ENCODE peak calls at places on chromosome 17, in nine cellular contexts. U is endodermal cell, O is right atrium auricular region, Z is upper lobe of right lung, C is stomach, R is adipocyte, D is IMR-90, F is heart right ventricle, Y is SK-N-SH. I is an unnamed sample.

GRCh38 chr17:11705111-11705510 is 106.8 kb downstream of the DNAH9 start:
- DNase-seq in D (no peak), Z (no peak), C (no peak), O (no peak), F (no peak), R (peak; percentile 11), Y (no peak), U (no peak), I (no peak)

GRCh38 chr17:79814966-79815835 is 18.3 kb upstream of the CBX8 start:
- DNase-seq in U (peak; percentile 81), Y (no peak), O (no peak), F (no peak), R (peak; percentile 63), Z (peak; percentile 89), D (no peak), C (peak; percentile 88), I (no peak)

GRCh38 chr17:19327039-19327776 is 35.3 kb downstream of the B9D1 start:
- DNase-seq in O (no peak), Y (no peak), Z (peak; percentile 64), R (peak; percentile 81), D (peak; percentile 80), U (no peak), C (no peak), F (no peak), I (no peak)

GRCh38 chr17:46140645-46141197 is 52.5 kb downstream of the KANSL1 start:
- DNase-seq in R (no peak), Z (no peak), Y (no peak), C (no peak), O (no peak), U (no peak), D (no peak), F (no peak), I (no peak)

GRCh38 chr17:38893612-38894011 is 23.8 kb downstream of the LASP1 start:
- DNase-seq in Y (no peak), O (no peak), R (no peak), U (no peak), C (no peak), F (no peak), Z (peak; percentile 77), D (no peak), I (no peak)

GRCh38 chr17:50103252-50103651 is 8.1 kb downstream of the PDK2 start:
- DNase-seq in F (no peak), O (no peak), D (no peak), Y (no peak), R (no peak), Z (no peak), U (no peak), C (no peak), I (no peak)

GRCh38 chr17:66580601-66581385 is 254.1 kb upstream of the CACNG5 start:
- DNase-seq in C (peak; percentile 34), Y (peak; percentile 58), O (no peak), Z (no peak), R (peak; percentile 55), U (no peak), F (peak; percentile 42), D (peak; percentile 28), I (no peak)

GRCh38 chr17:34645636-34646035 is 66.3 kb downstream of the TMEM132E start:
- DNase-seq in D (no peak), Z (no peak), U (no peak), O (no peak), R (no peak), F (no peak), C (no peak), Y (peak; percentile 79), I (no peak)

GRCh38 chr17:74798239-74798707 is 22.1 kb upstream of the NAT9 start:
- DNase-seq in R (peak; percentile 31), Z (no peak), D (peak; percentile 36), U (no peak), C (no peak), O (no peak), F (no peak), Y (no peak), I (no peak)

GRCh38 chr17:74796211-74796610 is 20.1 kb upstream of the NAT9 start:
- DNase-seq in U (no peak), O (no peak), Y (no peak), F (no peak), C (no peak), R (no peak), D (no peak), Z (no peak), I (no peak)

GRCh38 chr17:74795327-74796020 is 19.3 kb upstream of the NAT9 start:
- DNase-seq in F (no peak), C (no peak), D (no peak), Y (no peak), R (no peak), U (no peak), Z (no peak), O (no peak), I (no peak)

GRCh38 chr17:74799097-74799496 is 23.0 kb upstream of the NAT9 start:
- DNase-seq in D (no peak), R (no peak), U (no peak), Y (no peak), F (no peak), O (no peak), Z (no peak), C (no peak), I (no peak)

GRCh38 chr17:74797824-74798223 is 21.7 kb upstream of the NAT9 start:
- DNase-seq in U (no peak), D (no peak), F (no peak), R (peak; percentile 23), O (no peak), Y (peak; percentile 64), Z (no peak), C (no peak), I (no peak)
- H3K36me3 ChIP-seq in U (peaks cover 87% of the 10 kb centered on the region), D (peaks cover 43% of the 10 kb centered on the region), F (peaks cover 91% of the 10 kb centered on the region), R (peaks cover 89% of the 10 kb centered on the region), O (peaks cover 17% of the 10 kb centered on the region), Y (peaks cover 72% of the 10 kb centered on the region), Z (peaks cover 77% of the 10 kb centered on the region), C (peaks cover 100% of the 10 kb centered on the region), I (peaks cover 10% of the 10 kb centered on the region)

GRCh38 chr17:37714897-37715296 is 30.0 kb downstream of the HNF1B start:
- DNase-seq in U (no peak), R (no peak), O (no peak), D (peak; percentile 20), F (no peak), Z (no peak), C (no peak), Y (no peak), I (no peak)

GRCh38 chr17:37711113-37711512 is 33.7 kb downstream of the HNF1B start:
- DNase-seq in F (no peak), O (no peak), C (no peak), Y (no peak), U (no peak), R (no peak), D (no peak), Z (no peak), I (no peak)

GRCh38 chr17:37710344-37710886 is 34.4 kb downstream of the HNF1B start:
- DNase-seq in U (peak; percentile 99), Z (peak; percentile 86), F (no peak), C (peak; percentile 99), D (peak; percentile 62), O (peak; percentile 58), Y (peak; percentile 40), R (no peak), I (peak; percentile 29)

GRCh38 chr17:37713028-37713431 is 31.8 kb downstream of the HNF1B start:
- DNase-seq in O (no peak), Y (no peak), U (no peak), R (no peak), Z (no peak), D (no peak), C (peak; percentile 65), F (no peak), I (no peak)

DNA sequence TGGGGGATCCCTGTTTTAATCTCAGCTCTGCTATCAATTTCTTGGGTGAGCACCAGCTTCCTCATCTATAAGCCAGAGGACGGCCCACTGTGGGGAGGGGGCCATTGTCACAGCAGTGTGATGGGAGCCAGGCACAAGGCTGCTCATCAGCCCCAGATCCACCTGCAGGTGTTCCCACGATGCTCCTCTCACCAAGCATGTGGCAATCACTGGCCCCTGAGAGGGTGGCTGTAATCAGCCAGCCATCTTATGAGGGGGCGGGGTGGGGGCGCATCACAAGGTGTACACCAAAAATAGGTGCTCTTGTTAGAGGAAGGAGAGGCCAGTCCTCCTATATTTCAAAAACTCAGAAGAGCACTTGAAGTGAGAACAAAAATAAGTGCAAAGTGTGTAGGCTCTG is 31.2 kb downstream of the HNF1B start:
- DNase-seq in C (no peak), R (no peak), Y (no peak), O (no peak), U (no peak), Z (peak; percentile 91), D (no peak), F (no peak), I (no peak)
- H3K4me1 ChIP-seq in C (peaks cover 57% of the 10 kb centered on the region), R (peaks cover 21% of the 10 kb centered on the region), Y (no peaks in the 10 kb centered on the region), O (peaks cover 12% of the 10 kb centered on the region), U (peaks cover 16% of the 10 kb centered on the region), Z (peaks cover 21% of the 10 kb centered on the region), D (peaks cover 11% of the 10 kb centered on the region), F (peaks cover 16% of the 10 kb centered on the region), I (no peaks in the 10 kb centered on the region)

GRCh38 chr17:69502488-69502887 is 88.0 kb downstream of the MAP2K6 start:
- DNase-seq in D (no peak), O (no peak), F (no peak), Y (no peak), R (peak; percentile 23), Z (no peak), C (no peak), U (no peak), I (no peak)

GRCh38 chr17:69503711-69504110 is 89.2 kb downstream of the MAP2K6 start:
- DNase-seq in R (no peak), Y (no peak), U (no peak), Z (no peak), D (no peak), O (no peak), F (no peak), C (no peak), I (no peak)

GRCh38 chr17:69500911-69501429 is 86.5 kb downstream of the MAP2K6 start:
- DNase-seq in R (no peak), O (no peak), Y (no peak), F (no peak), D (no peak), Z (no peak), C (no peak), U (no peak), I (no peak)

GRCh38 chr17:69499301-69499700 is 84.8 kb downstream of the MAP2K6 start:
- DNase-seq in R (peak; percentile 46), D (no peak), F (no peak), U (no peak), Z (no peak), Y (no peak), C (no peak), O (no peak), I (no peak)

DNA sequence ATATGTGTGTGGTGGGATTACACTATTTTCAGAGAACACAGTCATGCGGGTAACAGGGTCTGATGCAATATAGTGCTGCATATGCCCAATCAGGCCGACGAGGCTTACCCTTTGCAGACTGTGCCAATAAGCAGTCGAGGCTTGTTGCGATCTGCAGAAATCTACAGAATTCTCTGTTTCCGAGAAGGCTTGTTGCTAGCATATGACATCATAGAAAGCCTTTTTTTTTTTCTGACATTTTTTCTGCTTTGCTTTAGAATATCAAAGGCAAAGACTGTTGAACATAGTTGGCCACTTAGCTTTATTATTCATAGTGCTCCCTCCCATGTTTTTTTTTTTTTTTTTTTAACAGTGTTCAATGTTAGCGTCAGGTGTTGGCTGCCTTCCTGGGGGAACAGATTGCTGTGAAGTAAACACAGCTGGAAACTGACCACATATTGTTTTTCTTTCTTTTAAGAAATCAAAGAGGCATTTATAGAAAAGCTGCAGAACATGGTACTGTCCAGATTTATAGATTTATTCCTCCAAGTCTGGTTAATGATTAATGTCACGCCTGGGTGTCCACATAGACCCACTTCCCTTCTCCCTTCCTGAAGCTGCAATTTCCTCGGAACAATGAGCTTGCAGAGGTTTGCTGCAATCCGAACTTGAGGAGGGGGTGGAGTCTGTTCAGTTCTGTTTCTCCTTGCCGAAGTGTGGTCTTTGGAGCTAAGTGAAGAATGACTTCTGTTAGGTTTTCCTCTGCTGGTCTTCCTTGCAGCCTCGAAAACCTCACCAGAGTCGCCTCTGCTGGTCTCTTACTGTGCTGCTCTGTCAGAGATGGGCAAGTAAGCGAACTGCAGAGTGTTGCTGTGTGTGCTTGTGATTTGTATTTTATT is 87.3 kb downstream of the MAP2K6 start:
- DNase-seq in Y (no peak), U (peak; percentile 78), D (peak; percentile 90), Z (no peak), R (peak; percentile 95), O (no peak), F (peak; percentile 22), C (peak; percentile 49), I (peak; percentile 50)
- H3K4me3 ChIP-seq in Y (no peak overlapping the region), U (peak overlapping the region; percentile 50), D (peak overlapping the region; percentile 2), Z (peak overlapping the region; percentile 16), R (peak overlapping the region; percentile 80), O (peak overlapping the region; percentile 34), F (peak overlapping the region; percentile 39), C (peak overlapping the region; percentile 44), I (no peak overlapping the region)

DNA sequence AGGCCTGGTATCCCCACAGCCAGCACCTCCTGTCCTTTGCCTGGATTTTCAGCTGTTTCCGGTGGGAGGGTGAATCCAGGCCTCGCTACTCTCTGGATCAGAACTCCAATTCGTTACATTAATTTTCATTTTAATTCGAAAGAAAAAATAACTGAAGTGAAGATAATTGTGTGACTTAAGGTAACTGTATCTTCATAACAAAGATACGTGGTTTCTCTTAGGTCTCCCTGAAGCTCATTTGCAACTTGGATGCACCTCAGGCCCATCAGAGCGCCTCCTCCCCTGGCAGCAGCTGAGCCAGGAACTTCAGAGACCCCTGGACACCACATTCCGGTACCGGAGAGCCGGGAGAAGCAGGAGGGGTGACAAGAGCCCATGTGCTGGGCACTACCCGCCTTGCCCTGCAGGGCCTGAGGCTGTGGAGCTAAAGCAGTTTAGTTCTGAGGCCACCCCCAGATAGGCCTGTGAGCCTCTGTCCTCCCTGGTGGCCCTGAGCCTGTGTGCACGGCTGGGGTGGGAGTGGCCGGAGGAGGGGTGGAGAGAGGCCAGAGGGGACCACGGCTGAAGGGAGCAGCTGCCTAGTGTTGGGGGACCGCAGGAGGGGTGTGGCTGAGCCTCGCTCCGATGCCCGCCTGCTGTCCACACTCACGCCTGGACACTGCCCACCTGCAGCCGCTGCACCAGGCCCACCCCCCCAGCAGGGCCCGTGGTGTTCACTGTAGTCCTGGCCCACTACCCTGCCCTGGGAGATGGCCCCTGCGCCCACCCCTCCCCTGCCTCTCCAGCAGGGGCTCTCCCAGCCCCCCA is 11.4 kb upstream of the DUS1L start:
- DNase-seq in Z (no peak), C (no peak), O (no peak), D (no peak), F (no peak), U (peak; percentile 79), Y (no peak), R (no peak), I (no peak)
- H3K36me3 ChIP-seq in Z (peaks cover 36% of the 10 kb centered on the region), C (peaks cover 41% of the 10 kb centered on the region), O (peaks cover 27% of the 10 kb centered on the region), D (peaks cover 29% of the 10 kb centered on the region), F (peaks cover 37% of the 10 kb centered on the region), U (peaks cover 17% of the 10 kb centered on the region), Y (peaks cover 34% of the 10 kb centered on the region), R (peaks cover 41% of the 10 kb centered on the region), I (peaks cover 35% of the 10 kb centered on the region)

I was measured in HAP-1.